ENCODE peak calls at places on chromosomes 5 and 9, in four cellular contexts. One of them, this sample, is unnamed.

GRCh38 chr5:81286059-81286617 is 15.2 kb upstream of the ZCCHC9 start:
- DNase-seq in fibroblast of lung: no peak
- DNase-seq in HCT116: no peak
- DNase-seq in neural progenitor cell: peak
- DNase-seq in this sample: no peak

GRCh38 chr9:99860266-99860665 is 38.6 kb downstream of the NR4A3 start:
- DNase-seq in fibroblast of lung: no peak
- DNase-seq in HCT116: no peak
- DNase-seq in neural progenitor cell: no peak
- DNase-seq in this sample: no peak

GRCh38 chr5:38666668-38667498 is 110.4 kb upstream of the LIFR start:
- DNase-seq in neural progenitor cell: peak
- DNase-seq in HCT116: peak
- DNase-seq in fibroblast of lung: peak
- DNase-seq in this sample: peak

GRCh38 chr9:33044677-33045282 is 19.7 kb downstream of the DNAJA1 start:
- DNase-seq in fibroblast of lung: peak
- DNase-seq in neural progenitor cell: peak
- DNase-seq in HCT116: no peak
- DNase-seq in this sample: peak

GRCh38 chr9:132588098-132588497 is 5.7 kb downstream of the BARHL1 start:
- DNase-seq in HCT116: no peak
- DNase-seq in fibroblast of lung: no peak
- DNase-seq in neural progenitor cell: no peak
- DNase-seq in this sample: no peak

GRCh38 chr5:137696481-137696880 is 39.4 kb downstream of the KLHL3 start:
- DNase-seq in neural progenitor cell: no peak
- DNase-seq in HCT116: no peak
- DNase-seq in fibroblast of lung: peak
- DNase-seq in this sample: peak

GRCh38 chr5:175855041-175855720 is 16.2 kb upstream of the CPLX2 start:
- DNase-seq in HCT116: no peak
- DNase-seq in fibroblast of lung: no peak
- DNase-seq in neural progenitor cell: no peak
- DNase-seq in this sample: no peak

GRCh38 chr5:157857821-157858526 is 971 bp downstream of the CLINT1 start:
- DNase-seq in fibroblast of lung: peak
- DNase-seq in HCT116: no peak
- DNase-seq in neural progenitor cell: no peak
- DNase-seq in this sample: peak

GRCh38 chr9:75299324-75299723 is 211.0 kb downstream of the OSTF1 start:
- DNase-seq in HCT116: no peak
- DNase-seq in fibroblast of lung: no peak
- DNase-seq in neural progenitor cell: no peak
- DNase-seq in this sample: no peak

GRCh38 chr5:76544268-76544926 is 78.8 kb downstream of the F2RL2 start:
- DNase-seq in neural progenitor cell: peak
- DNase-seq in fibroblast of lung: peak
- DNase-seq in HCT116: peak
- DNase-seq in this sample: peak

GRCh38 chr5:16935271-16936149 is 578 bp downstream of the MYO10 start:
- DNase-seq in fibroblast of lung: peak
- DNase-seq in neural progenitor cell: no peak
- DNase-seq in HCT116: no peak
- DNase-seq in this sample: no peak

GRCh38 chr9:37325778-37326177 is 96.7 kb upstream of the GRHPR start:
- DNase-seq in fibroblast of lung: peak
- DNase-seq in neural progenitor cell: no peak
- DNase-seq in HCT116: no peak
- DNase-seq in this sample: no peak

GRCh38 chr5:98631311-98632054 is 142.0 kb upstream of the RGMB start:
- DNase-seq in HCT116: no peak
- DNase-seq in fibroblast of lung: peak
- DNase-seq in neural progenitor cell: no peak
- DNase-seq in this sample: peak

GRCh38 chr9:114098021-114098659 is 952 bp downstream of the KIF12 start:
- DNase-seq in HCT116: peak
- DNase-seq in fibroblast of lung: no peak
- DNase-seq in neural progenitor cell: peak
- DNase-seq in this sample: no peak

GRCh38 chr5:1732955-1733354 is 66.7 kb downstream of the MRPL36 start:
- DNase-seq in HCT116: no peak
- DNase-seq in neural progenitor cell: no peak
- DNase-seq in fibroblast of lung: no peak
- DNase-seq in this sample: no peak

GRCh38 chr5:78213799-78214198 is 80.7 kb downstream of the AP3B1 start:
- DNase-seq in fibroblast of lung: no peak
- DNase-seq in neural progenitor cell: no peak
- DNase-seq in HCT116: no peak
- DNase-seq in this sample: no peak

GRCh38 chr9:13033959-13034695 is 245.4 kb downstream of the MPDZ start:
- DNase-seq in neural progenitor cell: peak
- DNase-seq in HCT116: peak
- DNase-seq in fibroblast of lung: peak
- DNase-seq in this sample: peak

GRCh38 chr5:41517909-41518308 is 7.5 kb upstream of the PLCXD3 start:
- DNase-seq in fibroblast of lung: peak
- DNase-seq in HCT116: no peak
- DNase-seq in neural progenitor cell: no peak
- DNase-seq in this sample: no peak

GRCh38 chr5:15236911-15237508 is 263.0 kb upstream of the FBXL7 start:
- DNase-seq in neural progenitor cell: no peak
- DNase-seq in fibroblast of lung: no peak
- DNase-seq in HCT116: no peak
- DNase-seq in this sample: no peak

GRCh38 chr9:128892223-128892892 is 10.4 kb downstream of the LRRC8A start:
- DNase-seq in HCT116: no peak
- DNase-seq in neural progenitor cell: no peak
- DNase-seq in fibroblast of lung: peak
- DNase-seq in this sample: peak

GRCh38 chr9:134286513-134287245 is 39.6 kb upstream of the RXRA start:
- DNase-seq in fibroblast of lung: no peak
- DNase-seq in HCT116: no peak
- DNase-seq in neural progenitor cell: no peak
- DNase-seq in this sample: no peak

GRCh38 chr5:9063615-9064245 is 482.1 kb downstream of the SEMA5A start:
- DNase-seq in HCT116: no peak
- DNase-seq in neural progenitor cell: no peak
- DNase-seq in fibroblast of lung: peak
- DNase-seq in this sample: no peak

GRCh38 chr5:33969572-33970452 is 14.7 kb downstream of the SLC45A2 start:
- DNase-seq in fibroblast of lung: peak
- DNase-seq in HCT116: peak
- DNase-seq in neural progenitor cell: peak
- DNase-seq in this sample: peak

DNA sequence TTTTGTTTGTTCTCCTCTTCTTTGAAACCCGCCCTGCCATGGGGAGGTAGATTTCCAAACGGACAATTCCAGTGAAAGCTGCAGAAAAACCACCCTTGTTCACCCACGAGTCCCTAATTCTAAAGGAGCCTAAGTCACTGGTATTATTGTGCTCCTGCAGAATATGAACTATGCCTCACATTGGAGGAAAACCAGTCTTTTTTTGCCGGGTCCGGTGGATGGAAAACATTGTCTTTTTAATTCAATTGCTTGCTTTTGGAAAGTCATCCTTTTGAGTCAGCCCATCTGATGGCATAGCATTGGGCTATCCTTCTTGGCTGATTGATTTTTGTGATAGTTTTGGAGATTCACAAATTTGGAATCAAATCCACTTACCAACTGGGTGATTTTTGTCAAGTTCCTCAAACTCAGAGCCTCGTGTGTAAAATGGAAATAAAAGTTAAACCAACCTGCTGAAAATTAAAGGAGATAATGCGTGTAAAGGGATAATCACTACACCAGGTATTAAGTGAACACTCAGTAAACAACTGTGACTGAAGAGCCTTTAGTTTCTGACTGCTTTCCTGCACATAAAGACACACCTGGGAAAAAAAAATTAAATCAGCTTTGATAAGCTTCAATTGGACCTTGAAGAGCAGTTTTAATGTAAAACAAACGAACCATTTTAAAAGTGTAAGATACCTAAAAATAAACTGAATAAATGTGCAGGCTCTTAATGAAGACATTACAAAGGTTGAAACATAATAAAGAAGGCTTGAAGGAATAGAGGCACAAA is 783 bp upstream of the CCNJL start:
- DNase-seq in fibroblast of lung: no peak
- DNase-seq in neural progenitor cell: peak
- DNase-seq in HCT116: no peak
- DNase-seq in this sample: no peak
- TF ChIP-seq EZH2 in fibroblast of lung: no peak
- TF ChIP-seq EZH2 in neural progenitor cell: no peak
- TF ChIP-seq EZH2 in HCT116: no peak
- TF ChIP-seq EZH2 in this sample: no peak

GRCh38 chr5:123089971-123090640 is 1.1 kb downstream of the PRDM6 start:
- DNase-seq in HCT116: no peak
- DNase-seq in neural progenitor cell: peak
- DNase-seq in fibroblast of lung: no peak
- DNase-seq in this sample: no peak
- TF ChIP-seq EZH2 in HCT116: no peak
- TF ChIP-seq EZH2 in neural progenitor cell: no peak
- TF ChIP-seq EZH2 in fibroblast of lung: no peak
- TF ChIP-seq EZH2 in this sample: peak

GRCh38 chr9:842918-843468 is 1.5 kb downstream of the DMRT1 start:
- DNase-seq in HCT116: no peak
- DNase-seq in fibroblast of lung: no peak
- DNase-seq in neural progenitor cell: peak
- DNase-seq in this sample: no peak

GRCh38 chr9:846852-847251 is 5.4 kb downstream of the DMRT1 start:
- DNase-seq in fibroblast of lung: no peak
- DNase-seq in neural progenitor cell: peak
- DNase-seq in HCT116: peak
- DNase-seq in this sample: no peak

GRCh38 chr9:847505-847904 is 6.0 kb downstream of the DMRT1 start:
- DNase-seq in fibroblast of lung: no peak
- DNase-seq in HCT116: no peak
- DNase-seq in neural progenitor cell: no peak
- DNase-seq in this sample: no peak

GRCh38 chr9:840343-840742 is 1.2 kb upstream of the DMRT1 start:
- DNase-seq in fibroblast of lung: no peak
- DNase-seq in HCT116: no peak
- DNase-seq in neural progenitor cell: peak
- DNase-seq in this sample: no peak

GRCh38 chr9:841371-842209 is at the start of gene DMRT1:
- DNase-seq in fibroblast of lung: no peak
- DNase-seq in neural progenitor cell: peak
- DNase-seq in HCT116: no peak
- DNase-seq in this sample: no peak
- TF ChIP-seq EZH2 in fibroblast of lung: peak
- TF ChIP-seq EZH2 in neural progenitor cell: no peak
- TF ChIP-seq EZH2 in HCT116: no peak
- TF ChIP-seq EZH2 in this sample: peak

DNA sequence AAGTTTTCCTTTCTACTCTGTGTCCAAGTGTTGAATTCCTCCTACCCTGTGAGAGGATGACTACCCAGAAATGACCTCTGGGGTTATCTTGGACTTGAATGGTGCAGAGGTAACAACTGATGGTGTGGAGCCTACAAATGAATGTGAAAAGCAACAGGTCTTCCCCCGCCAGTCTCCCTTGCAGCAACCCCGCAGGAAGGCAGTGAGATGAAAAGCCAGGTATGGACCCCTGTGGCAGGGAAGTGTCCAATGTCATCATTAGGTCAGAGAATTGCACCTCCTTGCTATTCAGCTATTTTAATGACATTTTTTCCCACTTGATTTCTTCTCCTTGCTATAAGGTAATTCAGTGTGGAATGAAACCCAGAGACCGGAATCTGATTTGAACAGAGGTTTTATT is 58.5 kb downstream of the MAT2B start:
- DNase-seq in neural progenitor cell: no peak
- DNase-seq in fibroblast of lung: no peak
- DNase-seq in HCT116: no peak
- DNase-seq in this sample: no peak
- TF ChIP-seq EZH2 in neural progenitor cell: no peak
- TF ChIP-seq EZH2 in fibroblast of lung: no peak
- TF ChIP-seq EZH2 in HCT116: no peak
- TF ChIP-seq EZH2 in this sample: no peak